ENCODE peak calls at places on chromosomes 3 and 15, in six cellular contexts. One of them, this sample, is unnamed.

GRCh38 chr3:187763850-187764648 is 18.8 kb upstream of the BCL6 start:
- DNase-seq in transverse colon: no peak
- DNase-seq in NB4: no peak
- DNase-seq in Peyer's patch: no peak
- DNase-seq in endodermal cell: no peak
- DNase-seq in endothelial cell of umbilical vein: no peak
- DNase-seq in this sample: no peak

GRCh38 chr15:48619446-48619845 is 26.1 kb downstream of the FBN1 start:
- DNase-seq in NB4: no peak
- DNase-seq in transverse colon: no peak
- DNase-seq in endothelial cell of umbilical vein: no peak
- DNase-seq in Peyer's patch: no peak
- DNase-seq in endodermal cell: no peak
- DNase-seq in this sample: no peak

GRCh38 chr3:184133840-184134745 is 1.1 kb upstream of the EIF2B5 start:
- DNase-seq in endothelial cell of umbilical vein: peak; percentile 79
- DNase-seq in Peyer's patch: peak; percentile 83
- DNase-seq in endodermal cell: peak; percentile 90
- DNase-seq in NB4: peak; percentile 91
- DNase-seq in transverse colon: peak; percentile 88
- DNase-seq in this sample: peak; percentile 61

GRCh38 chr3:158105124-158105709 is 1.0 kb downstream of the SHOX2 start:
- DNase-seq in endodermal cell: peak; percentile 75
- DNase-seq in NB4: no peak
- DNase-seq in transverse colon: no peak
- DNase-seq in endothelial cell of umbilical vein: no peak
- DNase-seq in Peyer's patch: peak; percentile 14
- DNase-seq in this sample: no peak

GRCh38 chr3:185988816-185989175 is 51.0 kb upstream of the TRA2B start:
- DNase-seq in endodermal cell: peak; percentile 6
- DNase-seq in Peyer's patch: no peak
- DNase-seq in NB4: no peak
- DNase-seq in endothelial cell of umbilical vein: no peak
- DNase-seq in transverse colon: no peak
- DNase-seq in this sample: no peak

GRCh38 chr3:46107682-46108081 is 80.4 kb upstream of the XCR1 start:
- DNase-seq in Peyer's patch: peak; percentile 34
- DNase-seq in transverse colon: no peak
- DNase-seq in endothelial cell of umbilical vein: no peak
- DNase-seq in endodermal cell: no peak
- DNase-seq in NB4: no peak
- DNase-seq in this sample: no peak

GRCh38 chr15:60635507-60636352 is 156.8 kb upstream of the ICE2 start:
- DNase-seq in endothelial cell of umbilical vein: peak; percentile 69
- DNase-seq in NB4: peak; percentile 40
- DNase-seq in transverse colon: no peak
- DNase-seq in Peyer's patch: peak; percentile 26
- DNase-seq in endodermal cell: no peak
- DNase-seq in this sample: no peak

GRCh38 chr3:195921334-195921771 is 13.0 kb upstream of the TNK2 start:
- DNase-seq in NB4: no peak
- DNase-seq in endodermal cell: peak; percentile 50
- DNase-seq in Peyer's patch: no peak
- DNase-seq in transverse colon: no peak
- DNase-seq in endothelial cell of umbilical vein: peak; percentile 38
- DNase-seq in this sample: no peak

GRCh38 chr15:64883097-64883581 is 28.6 kb upstream of the ANKDD1A start:
- DNase-seq in NB4: peak; percentile 79
- DNase-seq in endodermal cell: no peak
- DNase-seq in endothelial cell of umbilical vein: no peak
- DNase-seq in transverse colon: no peak
- DNase-seq in Peyer's patch: no peak
- DNase-seq in this sample: peak; percentile 85

GRCh38 chr15:82789491-82789890 is 16.4 kb downstream of the FSD2 start:
- DNase-seq in Peyer's patch: no peak
- DNase-seq in endodermal cell: no peak
- DNase-seq in endothelial cell of umbilical vein: no peak
- DNase-seq in transverse colon: no peak
- DNase-seq in NB4: no peak
- DNase-seq in this sample: no peak

GRCh38 chr3:187367561-187368103 is 553 bp upstream of the RTP4 start:
- DNase-seq in endothelial cell of umbilical vein: no peak
- DNase-seq in transverse colon: no peak
- DNase-seq in endodermal cell: no peak
- DNase-seq in Peyer's patch: no peak
- DNase-seq in NB4: no peak
- DNase-seq in this sample: no peak

GRCh38 chr3:31777887-31778286 is 203.2 kb downstream of the OSBPL10 start:
- DNase-seq in Peyer's patch: no peak
- DNase-seq in NB4: no peak
- DNase-seq in endodermal cell: no peak
- DNase-seq in endothelial cell of umbilical vein: no peak
- DNase-seq in transverse colon: no peak
- DNase-seq in this sample: no peak

GRCh38 chr3:140501770-140502364 is 176.0 kb upstream of the TRIM42 start:
- DNase-seq in endothelial cell of umbilical vein: no peak
- DNase-seq in Peyer's patch: no peak
- DNase-seq in NB4: peak; percentile 25
- DNase-seq in transverse colon: no peak
- DNase-seq in endodermal cell: no peak
- DNase-seq in this sample: no peak

GRCh38 chr3:140501054-140501769 is 176.7 kb upstream of the TRIM42 start:
- DNase-seq in endodermal cell: no peak
- DNase-seq in NB4: no peak
- DNase-seq in Peyer's patch: no peak
- DNase-seq in transverse colon: no peak
- DNase-seq in endothelial cell of umbilical vein: no peak
- DNase-seq in this sample: no peak

GRCh38 chr3:140497331-140497730 is 180.5 kb upstream of the TRIM42 start:
- DNase-seq in transverse colon: no peak
- DNase-seq in endothelial cell of umbilical vein: no peak
- DNase-seq in NB4: no peak
- DNase-seq in endodermal cell: peak; percentile 51
- DNase-seq in Peyer's patch: no peak
- DNase-seq in this sample: no peak

GRCh38 chr3:140500473-140500872 is 177.4 kb upstream of the TRIM42 start:
- DNase-seq in transverse colon: no peak
- DNase-seq in endothelial cell of umbilical vein: no peak
- DNase-seq in NB4: no peak
- DNase-seq in endodermal cell: no peak
- DNase-seq in Peyer's patch: no peak
- DNase-seq in this sample: no peak

DNA sequence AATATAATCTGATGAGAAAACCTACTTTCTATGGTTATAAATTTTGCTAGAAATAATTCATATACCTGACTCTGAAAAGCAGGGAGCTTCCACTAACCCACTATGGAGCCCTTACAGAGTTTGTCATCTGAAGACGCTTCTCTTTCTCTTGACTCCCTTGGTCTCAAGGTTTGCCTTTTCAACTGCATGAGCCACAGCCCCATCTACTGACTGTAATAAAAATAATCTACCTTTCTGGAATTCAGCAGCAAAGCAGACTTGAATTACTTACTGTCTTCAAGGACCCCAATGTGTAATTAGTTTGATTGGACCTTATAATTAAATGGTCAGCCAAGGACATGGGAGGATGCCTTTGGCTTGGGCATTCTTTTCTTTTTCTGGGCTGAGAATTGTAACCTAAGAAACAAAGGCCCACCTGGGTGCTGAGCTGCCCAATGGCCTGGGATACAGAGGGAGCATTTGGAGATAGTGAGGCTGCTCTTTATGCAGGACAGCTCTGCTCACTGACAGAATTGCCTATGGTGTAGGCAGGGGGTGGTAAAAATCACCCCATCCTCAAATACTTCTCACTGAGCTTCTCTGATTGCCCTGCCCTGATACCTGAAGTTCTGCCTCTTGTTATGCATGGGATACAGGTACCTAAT is 178.6 kb upstream of the TRIM42 start:
- DNase-seq in transverse colon: no peak
- DNase-seq in Peyer's patch: no peak
- DNase-seq in endodermal cell: no peak
- DNase-seq in NB4: peak; percentile 15
- DNase-seq in endothelial cell of umbilical vein: peak; percentile 33
- DNase-seq in this sample: no peak
- TF ChIP-seq CTCF in transverse colon: no peak
- TF ChIP-seq CTCF in Peyer's patch: no peak
- TF ChIP-seq CTCF in endodermal cell: peak; percentile 72
- TF ChIP-seq CTCF in NB4: peak; percentile 2
- TF ChIP-seq CTCF in endothelial cell of umbilical vein: no peak
- TF ChIP-seq CTCF in this sample: no peak

DNA sequence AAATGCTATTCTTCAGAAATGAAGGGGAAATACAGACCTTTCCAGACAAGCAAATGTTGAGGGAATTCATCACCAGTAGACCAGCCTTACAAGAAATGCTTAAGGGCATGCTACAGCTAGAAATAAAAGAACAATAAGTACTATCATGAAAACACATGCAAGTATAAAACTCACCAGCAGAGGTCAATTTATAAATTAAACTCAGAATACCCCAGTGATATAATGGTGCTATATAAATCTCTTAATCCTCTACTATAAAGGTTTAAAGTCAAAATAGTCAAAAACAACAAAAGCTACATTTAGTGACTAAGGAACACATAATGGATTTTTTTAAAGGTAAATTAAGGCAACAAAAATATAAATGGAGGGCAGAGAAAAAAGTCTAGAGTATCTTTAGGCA is 142.5 kb downstream of the CPNE4 start:
- DNase-seq in NB4: no peak
- DNase-seq in transverse colon: no peak
- DNase-seq in Peyer's patch: no peak
- DNase-seq in endothelial cell of umbilical vein: no peak
- DNase-seq in endodermal cell: no peak
- DNase-seq in this sample: no peak
- TF ChIP-seq CTCF in NB4: no peak
- TF ChIP-seq CTCF in transverse colon: no peak
- TF ChIP-seq CTCF in Peyer's patch: no peak
- TF ChIP-seq CTCF in endothelial cell of umbilical vein: no peak
- TF ChIP-seq CTCF in endodermal cell: peak; percentile 43
- TF ChIP-seq CTCF in this sample: no peak

GRCh38 chr3:7328339-7328738 is 467.4 kb downstream of the GRM7 start:
- DNase-seq in endodermal cell: no peak
- DNase-seq in NB4: no peak
- DNase-seq in endothelial cell of umbilical vein: no peak
- DNase-seq in transverse colon: no peak
- DNase-seq in Peyer's patch: no peak
- DNase-seq in this sample: no peak

GRCh38 chr3:7333125-7333524 is 472.2 kb downstream of the GRM7 start:
- DNase-seq in endodermal cell: peak; percentile 58
- DNase-seq in endothelial cell of umbilical vein: no peak
- DNase-seq in transverse colon: no peak
- DNase-seq in Peyer's patch: no peak
- DNase-seq in NB4: no peak
- DNase-seq in this sample: no peak

GRCh38 chr3:7332696-7333095 is 471.8 kb downstream of the GRM7 start:
- DNase-seq in Peyer's patch: no peak
- DNase-seq in endothelial cell of umbilical vein: no peak
- DNase-seq in transverse colon: no peak
- DNase-seq in endodermal cell: peak; percentile 64
- DNase-seq in NB4: no peak
- DNase-seq in this sample: no peak
- TF ChIP-seq CTCF in Peyer's patch: no peak
- TF ChIP-seq CTCF in endothelial cell of umbilical vein: no peak
- TF ChIP-seq CTCF in transverse colon: no peak
- TF ChIP-seq CTCF in endodermal cell: no peak
- TF ChIP-seq CTCF in NB4: no peak
- TF ChIP-seq CTCF in this sample: no peak

GRCh38 chr15:101664303-101664913 is 12.2 kb upstream of the TM2D3 start:
- DNase-seq in endothelial cell of umbilical vein: no peak
- DNase-seq in transverse colon: no peak
- DNase-seq in Peyer's patch: no peak
- DNase-seq in endodermal cell: peak; percentile 64
- DNase-seq in NB4: peak; percentile 18
- DNase-seq in this sample: no peak
- TF ChIP-seq CTCF in endothelial cell of umbilical vein: peak; percentile 13
- TF ChIP-seq CTCF in transverse colon: no peak
- TF ChIP-seq CTCF in Peyer's patch: no peak
- TF ChIP-seq CTCF in endodermal cell: peak; percentile 69
- TF ChIP-seq CTCF in NB4: peak; percentile 29
- TF ChIP-seq CTCF in this sample: peak; percentile 16

GRCh38 chr3:84962460-84962859 is 3.7 kb downstream of the CADM2 start:
- DNase-seq in NB4: no peak
- DNase-seq in endothelial cell of umbilical vein: no peak
- DNase-seq in Peyer's patch: no peak
- DNase-seq in transverse colon: no peak
- DNase-seq in endodermal cell: no peak
- DNase-seq in this sample: no peak

GRCh38 chr3:84963137-84963536 is 4.3 kb downstream of the CADM2 start:
- DNase-seq in Peyer's patch: no peak
- DNase-seq in endodermal cell: no peak
- DNase-seq in NB4: no peak
- DNase-seq in endothelial cell of umbilical vein: no peak
- DNase-seq in transverse colon: no peak
- DNase-seq in this sample: no peak

GRCh38 chr3:84961492-84962255 is 2.9 kb downstream of the CADM2 start:
- DNase-seq in Peyer's patch: no peak
- DNase-seq in endothelial cell of umbilical vein: no peak
- DNase-seq in NB4: no peak
- DNase-seq in transverse colon: no peak
- DNase-seq in endodermal cell: peak; percentile 69
- DNase-seq in this sample: no peak

GRCh38 chr3:84967767-84968581 is 9.2 kb downstream of the CADM2 start:
- DNase-seq in transverse colon: no peak
- DNase-seq in NB4: no peak
- DNase-seq in Peyer's patch: no peak
- DNase-seq in endodermal cell: peak; percentile 50
- DNase-seq in endothelial cell of umbilical vein: no peak
- DNase-seq in this sample: no peak

GRCh38 chr3:84965141-84965540 is 6.4 kb downstream of the CADM2 start:
- DNase-seq in transverse colon: no peak
- DNase-seq in endothelial cell of umbilical vein: no peak
- DNase-seq in endodermal cell: peak; percentile 91
- DNase-seq in NB4: peak; percentile 47
- DNase-seq in Peyer's patch: no peak
- DNase-seq in this sample: no peak
- TF ChIP-seq CTCF in transverse colon: no peak
- TF ChIP-seq CTCF in endothelial cell of umbilical vein: no peak
- TF ChIP-seq CTCF in endodermal cell: no peak
- TF ChIP-seq CTCF in NB4: no peak
- TF ChIP-seq CTCF in Peyer's patch: no peak
- TF ChIP-seq CTCF in this sample: no peak

GRCh38 chr3:70539908-70540307 is 227.5 kb upstream of the MDFIC2 start:
- DNase-seq in NB4: peak; percentile 22
- DNase-seq in transverse colon: no peak
- DNase-seq in Peyer's patch: no peak
- DNase-seq in endothelial cell of umbilical vein: no peak
- DNase-seq in endodermal cell: no peak
- DNase-seq in this sample: no peak
- TF ChIP-seq CTCF in NB4: peak; percentile 49
- TF ChIP-seq CTCF in transverse colon: no peak
- TF ChIP-seq CTCF in Peyer's patch: no peak
- TF ChIP-seq CTCF in endothelial cell of umbilical vein: peak; percentile 13
- TF ChIP-seq CTCF in endodermal cell: peak; percentile 59
- TF ChIP-seq CTCF in this sample: no peak